ENCODE peak calls at places on chromosomes 2 and 18, in five cellular contexts. One of them, this sample, is unnamed.

GRCh38 chr2:38626326-38627031 is 23.8 kb upstream of the HNRNPLL start:
- DNase-seq in GM12878: no peak
- DNase-seq in IMR-90: no peak
- DNase-seq in A549: no peak
- DNase-seq in K562: no peak
- DNase-seq in this sample: no peak

GRCh38 chr2:185859506-185859905 is 120.9 kb downstream of the FSIP2 start:
- DNase-seq in K562: no peak
- DNase-seq in IMR-90: no peak
- DNase-seq in A549: no peak
- DNase-seq in GM12878: no peak
- DNase-seq in this sample: no peak

GRCh38 chr18:69941183-69941582 is 6.5 kb downstream of the CD226 start:
- DNase-seq in GM12878: no peak
- DNase-seq in IMR-90: no peak
- DNase-seq in K562: no peak
- DNase-seq in A549: no peak
- DNase-seq in this sample: no peak

GRCh38 chr2:191957996-191958860 is 111.3 kb upstream of the CAVIN2 start:
- DNase-seq in IMR-90: no peak
- DNase-seq in K562: no peak
- DNase-seq in GM12878: no peak
- DNase-seq in A549: no peak
- DNase-seq in this sample: no peak

GRCh38 chr2:31384351-31384750 is 30.2 kb downstream of the XDH start:
- DNase-seq in K562: no peak
- DNase-seq in GM12878: no peak
- DNase-seq in IMR-90: peak
- DNase-seq in A549: peak
- DNase-seq in this sample: no peak

GRCh38 chr2:43021791-43022500 is 204.5 kb downstream of the ZFP36L2 start:
- DNase-seq in GM12878: no peak
- DNase-seq in K562: peak
- DNase-seq in IMR-90: no peak
- DNase-seq in A549: no peak
- DNase-seq in this sample: no peak

GRCh38 chr2:176132397-176133086 is 3.0 kb downstream of the HOXD8 start:
- DNase-seq in A549: no peak
- DNase-seq in GM12878: no peak
- DNase-seq in K562: no peak
- DNase-seq in IMR-90: peak
- DNase-seq in this sample: no peak

GRCh38 chr2:85545780-85546240 is 6.8 kb downstream of the MAT2A start:
- DNase-seq in A549: no peak
- DNase-seq in IMR-90: no peak
- DNase-seq in K562: no peak
- DNase-seq in GM12878: no peak
- DNase-seq in this sample: no peak

GRCh38 chr2:190979906-190980629 is 33.9 kb downstream of the STAT1 start:
- DNase-seq in IMR-90: peak
- DNase-seq in GM12878: no peak
- DNase-seq in A549: no peak
- DNase-seq in K562: no peak
- DNase-seq in this sample: peak

GRCh38 chr18:9914584-9915290 is 921 bp downstream of the VAPA start:
- DNase-seq in A549: peak
- DNase-seq in GM12878: no peak
- DNase-seq in IMR-90: peak
- DNase-seq in K562: no peak
- DNase-seq in this sample: no peak

GRCh38 chr2:27765621-27766286 is 5.8 kb upstream of the MRPL33 start:
- DNase-seq in GM12878: no peak
- DNase-seq in A549: no peak
- DNase-seq in IMR-90: no peak
- DNase-seq in K562: peak
- DNase-seq in this sample: no peak

GRCh38 chr2:234682492-234683228 is 185.8 kb upstream of the ARL4C start:
- DNase-seq in A549: no peak
- DNase-seq in GM12878: no peak
- DNase-seq in IMR-90: peak
- DNase-seq in K562: no peak
- DNase-seq in this sample: no peak

GRCh38 chr2:46967990-46968647 is 52.5 kb upstream of the MCFD2 start:
- DNase-seq in A549: peak
- DNase-seq in K562: peak
- DNase-seq in GM12878: no peak
- DNase-seq in IMR-90: peak
- DNase-seq in this sample: no peak

GRCh38 chr2:205058409-205058808 is 513.1 kb downstream of the PARD3B start:
- DNase-seq in IMR-90: no peak
- DNase-seq in GM12878: no peak
- DNase-seq in K562: no peak
- DNase-seq in A549: no peak
- DNase-seq in this sample: no peak

GRCh38 chr2:79530443-79530842 is 17.6 kb downstream of the CTNNA2 start:
- DNase-seq in K562: no peak
- DNase-seq in A549: no peak
- DNase-seq in GM12878: no peak
- DNase-seq in IMR-90: no peak
- DNase-seq in this sample: no peak

GRCh38 chr2:12223732-12224131 is 477.3 kb downstream of the LPIN1 start:
- DNase-seq in GM12878: no peak
- DNase-seq in K562: no peak
- DNase-seq in IMR-90: no peak
- DNase-seq in A549: no peak
- DNase-seq in this sample: no peak

GRCh38 chr18:23538870-23539269 is 35.6 kb downstream of the RMC1 start:
- DNase-seq in A549: no peak
- DNase-seq in K562: no peak
- DNase-seq in IMR-90: peak
- DNase-seq in GM12878: no peak
- DNase-seq in this sample: no peak

GRCh38 chr2:153299809-153300208 is 178.8 kb downstream of the RPRM start:
- DNase-seq in K562: no peak
- DNase-seq in IMR-90: no peak
- DNase-seq in GM12878: no peak
- DNase-seq in A549: no peak
- DNase-seq in this sample: no peak

GRCh38 chr2:147501973-147502372 is 342.9 kb upstream of the ACVR2A start:
- DNase-seq in GM12878: no peak
- DNase-seq in A549: no peak
- DNase-seq in IMR-90: no peak
- DNase-seq in K562: no peak
- DNase-seq in this sample: no peak

GRCh38 chr2:222745836-222746559 is 74.5 kb downstream of the MOGAT1 start:
- DNase-seq in GM12878: no peak
- DNase-seq in A549: no peak
- DNase-seq in K562: no peak
- DNase-seq in IMR-90: peak
- DNase-seq in this sample: no peak

GRCh38 chr2:122191331-122191730 is 435.9 kb downstream of the TSN start:
- DNase-seq in IMR-90: no peak
- DNase-seq in K562: peak
- DNase-seq in A549: peak
- DNase-seq in GM12878: no peak
- DNase-seq in this sample: peak

GRCh38 chr2:116580209-116580608 is 1234.3 kb upstream of the DDX18 start:
- DNase-seq in A549: no peak
- DNase-seq in IMR-90: no peak
- DNase-seq in K562: no peak
- DNase-seq in GM12878: no peak
- DNase-seq in this sample: no peak

GRCh38 chr2:65546406-65546805 is 114.0 kb upstream of the SPRED2 start:
- DNase-seq in A549: no peak
- DNase-seq in GM12878: no peak
- DNase-seq in IMR-90: no peak
- DNase-seq in K562: no peak
- DNase-seq in this sample: no peak

GRCh38 chr2:36507408-36507812 is 90.6 kb downstream of the FEZ2 start:
- DNase-seq in GM12878: no peak
- DNase-seq in A549: peak
- DNase-seq in IMR-90: peak
- DNase-seq in K562: peak
- DNase-seq in this sample: peak

GRCh38 chr2:219291910-219292490 is 12.8 kb downstream of the DNAJB2 start:
- DNase-seq in A549: no peak
- DNase-seq in IMR-90: no peak
- DNase-seq in K562: no peak
- DNase-seq in GM12878: no peak
- DNase-seq in this sample: no peak

GRCh38 chr2:33500177-33500576 is 23.7 kb downstream of the RASGRP3 start:
- DNase-seq in GM12878: no peak
- DNase-seq in A549: no peak
- DNase-seq in K562: no peak
- DNase-seq in IMR-90: no peak
- DNase-seq in this sample: no peak

GRCh38 chr18:48719988-48720654 is 181.3 kb downstream of the CTIF start:
- DNase-seq in A549: no peak
- DNase-seq in IMR-90: peak
- DNase-seq in GM12878: no peak
- DNase-seq in K562: peak
- DNase-seq in this sample: peak

GRCh38 chr2:215358312-215358845 is 46.5 kb downstream of the ATIC start:
- DNase-seq in IMR-90: peak
- DNase-seq in GM12878: no peak
- DNase-seq in K562: no peak
- DNase-seq in A549: no peak
- DNase-seq in this sample: no peak

GRCh38 chr2:215357660-215358059 is 45.8 kb downstream of the ATIC start:
- DNase-seq in A549: no peak
- DNase-seq in K562: no peak
- DNase-seq in IMR-90: peak
- DNase-seq in GM12878: no peak
- DNase-seq in this sample: no peak

GRCh38 chr2:215356334-215356947 is 44.6 kb downstream of the ATIC start:
- DNase-seq in GM12878: no peak
- DNase-seq in K562: no peak
- DNase-seq in A549: no peak
- DNase-seq in IMR-90: no peak
- DNase-seq in this sample: no peak

GRCh38 chr2:215355801-215356200 is 43.9 kb downstream of the ATIC start:
- DNase-seq in K562: no peak
- DNase-seq in GM12878: no peak
- DNase-seq in IMR-90: peak
- DNase-seq in A549: no peak
- DNase-seq in this sample: no peak

GRCh38 chr2:215356948-215357461 is 45.1 kb downstream of the ATIC start:
- DNase-seq in K562: no peak
- DNase-seq in IMR-90: peak
- DNase-seq in GM12878: no peak
- DNase-seq in A549: no peak
- DNase-seq in this sample: no peak
- TF ChIP-seq RCOR1 in K562: no peak
- TF ChIP-seq RCOR1 in IMR-90: no peak
- TF ChIP-seq RCOR1 in GM12878: no peak
- TF ChIP-seq RCOR1 in A549: no peak
- TF ChIP-seq RCOR1 in this sample: no peak

GRCh38 chr2:62576276-62576939 is 70.4 kb upstream of the TMEM17 start:
- DNase-seq in A549: no peak
- DNase-seq in IMR-90: no peak
- DNase-seq in K562: no peak
- DNase-seq in GM12878: no peak
- DNase-seq in this sample: no peak
- H3K4me2 ChIP-seq in A549: peak
- H3K4me2 ChIP-seq in IMR-90: no peak
- H3K4me2 ChIP-seq in K562: no peak
- H3K4me2 ChIP-seq in GM12878: no peak
- H3K4me2 ChIP-seq in this sample: no peak

GRCh38 chr2:183059561-183059960 is 19.0 kb upstream of the DUSP19 start:
- DNase-seq in K562: peak
- DNase-seq in GM12878: no peak
- DNase-seq in IMR-90: peak
- DNase-seq in A549: peak
- DNase-seq in this sample: no peak

GRCh38 chr2:183057333-183057985 is 19.2 kb upstream of the NCKAP1 start:
- DNase-seq in A549: no peak
- DNase-seq in GM12878: no peak
- DNase-seq in K562: no peak
- DNase-seq in IMR-90: no peak
- DNase-seq in this sample: no peak

GRCh38 chr2:183060500-183061231 is 17.9 kb upstream of the DUSP19 start:
- DNase-seq in GM12878: no peak
- DNase-seq in IMR-90: no peak
- DNase-seq in A549: no peak
- DNase-seq in K562: no peak
- DNase-seq in this sample: no peak

GRCh38 chr2:183068561-183068960 is 10.0 kb upstream of the DUSP19 start:
- DNase-seq in IMR-90: no peak
- DNase-seq in K562: no peak
- DNase-seq in GM12878: no peak
- DNase-seq in A549: no peak
- DNase-seq in this sample: no peak

DNA sequence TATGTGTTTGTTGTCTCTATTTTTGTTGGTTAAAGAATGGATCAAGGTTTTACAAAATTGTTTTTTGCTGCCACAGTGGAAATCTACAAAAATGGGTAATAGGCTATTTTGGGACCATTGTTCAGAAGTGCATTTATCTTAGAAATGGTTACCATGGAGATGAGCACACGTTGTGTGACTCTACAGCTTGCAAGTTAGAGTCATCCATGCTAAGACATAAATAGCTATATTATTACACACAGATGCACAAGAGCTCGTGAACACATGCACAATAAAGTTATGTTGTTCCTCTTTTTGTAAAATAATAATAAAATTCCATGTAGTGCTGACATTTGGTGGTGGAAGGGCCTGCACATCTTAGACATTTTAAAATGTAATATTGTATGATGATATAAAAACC is 15.5 kb upstream of the DUSP19 start:
- DNase-seq in K562: no peak
- DNase-seq in A549: peak
- DNase-seq in IMR-90: peak
- DNase-seq in GM12878: no peak
- DNase-seq in this sample: no peak
- TF ChIP-seq RCOR1 in K562: no peak
- TF ChIP-seq RCOR1 in A549: no peak
- TF ChIP-seq RCOR1 in IMR-90: no peak
- TF ChIP-seq RCOR1 in GM12878: no peak
- TF ChIP-seq RCOR1 in this sample: no peak

GRCh38 chr2:230798769-230799399 is 65.9 kb upstream of the ITM2C start:
- DNase-seq in GM12878: no peak
- DNase-seq in IMR-90: peak
- DNase-seq in K562: peak
- DNase-seq in A549: peak
- DNase-seq in this sample: peak

GRCh38 chr2:230797515-230798495 is 66.9 kb upstream of the ITM2C start:
- DNase-seq in IMR-90: peak
- DNase-seq in GM12878: no peak
- DNase-seq in K562: no peak
- DNase-seq in A549: no peak
- DNase-seq in this sample: no peak

GRCh38 chr2:230794472-230794871 is 70.3 kb upstream of the ITM2C start:
- DNase-seq in GM12878: no peak
- DNase-seq in K562: no peak
- DNase-seq in A549: no peak
- DNase-seq in IMR-90: peak
- DNase-seq in this sample: no peak

GRCh38 chr2:230795856-230796255 is 68.9 kb upstream of the ITM2C start:
- DNase-seq in K562: no peak
- DNase-seq in GM12878: no peak
- DNase-seq in IMR-90: no peak
- DNase-seq in A549: no peak
- DNase-seq in this sample: no peak

GRCh38 chr2:230796280-230796862 is 68.4 kb upstream of the ITM2C start:
- DNase-seq in GM12878: no peak
- DNase-seq in IMR-90: peak
- DNase-seq in A549: no peak
- DNase-seq in K562: no peak
- DNase-seq in this sample: no peak
- H3K4me2 ChIP-seq in GM12878: no peak
- H3K4me2 ChIP-seq in IMR-90: peak
- H3K4me2 ChIP-seq in A549: no peak
- H3K4me2 ChIP-seq in K562: no peak
- H3K4me2 ChIP-seq in this sample: peak